ENCODE peak calls at places on chromosomes 12 and 14, in five cellular contexts. F is B cell, D is upper lobe of right lung, L is cardiac muscle cell, W is astrocyte. J is an unnamed sample.

GRCh38 chr12:5026342-5026938 is 17.2 kb upstream of the KCNA5 start:
- DNase-seq in F (no peak), D (no peak), L (no peak), W (no peak), J (no peak)

GRCh38 chr12:64722835-64723234 is 36.4 kb downstream of the GNS start:
- DNase-seq in F (no peak), D (no peak), L (no peak), W (no peak), J (no peak)

GRCh38 chr12:110370732-110371141 is 32.8 kb downstream of the ANAPC7 start:
- DNase-seq in F (no peak), D (no peak), L (no peak), W (no peak), J (no peak)

GRCh38 chr14:51367600-51367931 is 127.5 kb downstream of the TMX1 start:
- DNase-seq in F (no peak), D (no peak), L (peak), W (peak), J (peak)

GRCh38 chr14:101889366-101889765 is 75.0 kb upstream of the DYNC1H1 start:
- DNase-seq in F (no peak), D (peak), L (no peak), W (no peak), J (no peak)

GRCh38 chr12:122951406-122951805 is 14.9 kb downstream of the ABCB9 start:
- DNase-seq in F (no peak), D (no peak), L (no peak), W (peak), J (no peak)

GRCh38 chr12:114439833-114440449 is 34.0 kb upstream of the TBX5 start:
- DNase-seq in F (no peak), D (no peak), L (no peak), W (no peak), J (no peak)

GRCh38 chr12:68638171-68638570 is 27.5 kb downstream of the RAP1B start:
- DNase-seq in F (no peak), D (no peak), L (no peak), W (no peak), J (no peak)

GRCh38 chr12:64672925-64673409 is 62.7 kb downstream of the RASSF3 start:
- DNase-seq in F (no peak), D (no peak), L (peak), W (peak), J (peak)

GRCh38 chr14:104143071-104143470 is 4.7 kb downstream of the KIF26A start:
- DNase-seq in F (peak), D (peak), L (no peak), W (no peak), J (no peak)

GRCh38 chr12:109757671-109758265 is 44.1 kb downstream of the FAM222A start:
- DNase-seq in F (no peak), D (peak), L (no peak), W (no peak), J (no peak)

GRCh38 chr12:42809226-42809625 is 219.7 kb upstream of the PRICKLE1 start:
- DNase-seq in F (no peak), D (no peak), L (peak), W (peak), J (peak)

GRCh38 chr12:71405884-71406283 is 33.7 kb upstream of the LGR5 start:
- DNase-seq in F (no peak), D (no peak), L (no peak), W (no peak), J (no peak)

GRCh38 chr12:68565391-68565903 is 45.3 kb upstream of the RAP1B start:
- DNase-seq in F (no peak), D (no peak), L (peak), W (peak), J (peak)

GRCh38 chr12:74514098-74514872 is 23.4 kb upstream of the ATXN7L3B start:
- DNase-seq in F (no peak), D (no peak), L (no peak), W (no peak), J (no peak)

GRCh38 chr14:69274321-69274720 is 14.4 kb downstream of the GALNT16 start:
- DNase-seq in F (no peak), D (no peak), L (no peak), W (no peak), J (no peak)
- TF ChIP-seq CTCF in F (no peak), D (no peak), L (no peak), W (no peak), J (no peak)

GRCh38 chr12:124916370-124917134 is 2.1 kb upstream of the UBC start:
- DNase-seq in F (no peak), D (no peak), L (peak), W (peak), J (peak)

GRCh38 chr12:124914392-124915248 is at the start of gene UBC:
- DNase-seq in F (peak), D (peak), L (peak), W (peak), J (peak)

GRCh38 chr12:124913474-124914391 is 717 bp downstream of the UBC start:
- DNase-seq in F (peak), D (peak), L (peak), W (peak), J (peak)

GRCh38 chr12:124917135-124917840 is 2.8 kb upstream of the UBC start:
- DNase-seq in F (peak), D (peak), L (peak), W (peak), J (peak)

GRCh38 chr12:124915249-124916236 is 1.1 kb upstream of the UBC start:
- DNase-seq in F (peak), D (peak), L (peak), W (no peak), J (peak)
- TF ChIP-seq CTCF in F (no peak), D (no peak), L (no peak), W (no peak), J (no peak)

GRCh38 chr12:40738856-40739255 is 46.6 kb downstream of the CNTN1 start:
- DNase-seq in F (no peak), D (no peak), L (no peak), W (no peak), J (no peak)

GRCh38 chr12:40733871-40734270 is 41.6 kb downstream of the CNTN1 start:
- DNase-seq in F (no peak), D (no peak), L (no peak), W (no peak), J (no peak)

GRCh38 chr12:40730281-40730680 is 38.0 kb downstream of the CNTN1 start:
- DNase-seq in F (no peak), D (no peak), L (no peak), W (no peak), J (no peak)

GRCh38 chr12:40735551-40736230 is 43.5 kb downstream of the CNTN1 start:
- DNase-seq in F (no peak), D (no peak), L (no peak), W (no peak), J (no peak)

GRCh38 chr12:40734283-40734682 is 42.0 kb downstream of the CNTN1 start:
- DNase-seq in F (no peak), D (no peak), L (no peak), W (no peak), J (no peak)
- TF ChIP-seq CTCF in F (no peak), D (no peak), L (no peak), W (no peak), J (no peak)

GRCh38 chr14:58920230-58920629 is 268.2 kb upstream of the DAAM1 start:
- DNase-seq in F (no peak), D (no peak), L (no peak), W (no peak), J (no peak)
- TF ChIP-seq CTCF in F (no peak), D (no peak), L (no peak), W (no peak), J (no peak)

GRCh38 chr12:26402648-26403047 is 207.3 kb downstream of the SSPN start:
- DNase-seq in F (peak), D (no peak), L (no peak), W (peak), J (no peak)
- TF ChIP-seq CTCF in F (peak), D (peak), L (no peak), W (no peak), J (no peak)

GRCh38 chr12:6526766-6527525 is 7.4 kb upstream of the GAPDH start:
- DNase-seq in F (no peak), D (no peak), L (no peak), W (no peak), J (no peak)
- TF ChIP-seq CTCF in F (no peak), D (no peak), L (no peak), W (no peak), J (no peak)

J was measured in fibroblast of villous mesenchyme.